ENCODE peak calls at places on chromosomes 7 and 10, in four cellular contexts. N is ureter, V is retinal pigment epithelial cell, L is epithelial cell of esophagus. B is an unnamed sample.
A peak's percentile ranks its signal among the peaks of the same experiment; 100 is the strongest.

GRCh38 chr7:122736183-122736582 is 33.5 kb upstream of the RNF148 start:
- DNase-seq in N (no peak), V (peak; percentile 42), L (no peak), B (no peak)

GRCh38 chr7:140415361-140415760 is 11.5 kb downstream of the RAB19 start:
- DNase-seq in N (no peak), L (no peak), V (no peak), B (no peak)

GRCh38 chr7:2105917-2106316 is 126.8 kb downstream of the MAD1L1 start:
- DNase-seq in N (no peak), V (no peak), L (no peak), B (no peak)

GRCh38 chr10:6416892-6417512 is 163.1 kb downstream of the PRKCQ start:
- DNase-seq in L (peak; percentile 59), N (no peak), V (no peak), B (peak; percentile 53)

GRCh38 chr7:148114807-148115206 is 475.8 kb upstream of the C7orf33 start:
- DNase-seq in N (no peak), V (no peak), L (no peak), B (no peak)

GRCh38 chr7:82481499-82482097 is 38.0 kb upstream of the CACNA2D1 start:
- DNase-seq in N (no peak), V (no peak), L (peak; percentile 30), B (peak; percentile 45)

GRCh38 chr7:26143298-26144044 is 8.5 kb upstream of the NFE2L3 start:
- DNase-seq in V (no peak), L (peak; percentile 73), N (no peak), B (no peak)

GRCh38 chr7:41855798-41856197 is 152.9 kb upstream of the INHBA start:
- DNase-seq in V (no peak), L (peak; percentile 42), N (no peak), B (no peak)

GRCh38 chr7:66013938-66014337 is 31.9 kb upstream of the GUSB start:
- DNase-seq in N (peak; percentile 54), L (peak; percentile 30), V (peak; percentile 60), B (peak; percentile 58)

GRCh38 chr7:50718311-50718710 is 64.4 kb downstream of the GRB10 start:
- DNase-seq in N (peak; percentile 38), V (no peak), L (no peak), B (no peak)

GRCh38 chr7:85890244-85890811 is 703.5 kb upstream of the SEMA3D start:
- DNase-seq in N (no peak), V (no peak), L (peak; percentile 34), B (peak; percentile 62)

GRCh38 chr7:115340828-115341227 is 418.9 kb downstream of the MDFIC start:
- DNase-seq in N (no peak), V (peak; percentile 31), L (peak; percentile 96), B (peak; percentile 60)

GRCh38 chr10:6678211-6678803 is 98.2 kb upstream of the PRKCQ start:
- DNase-seq in V (peak; percentile 6), N (peak; percentile 52), L (peak; percentile 59), B (peak; percentile 37)

GRCh38 chr7:43639858-43640491 is 57.1 kb downstream of the STK17A start:
- DNase-seq in N (no peak), V (peak; percentile 94), L (peak; percentile 56), B (no peak)

GRCh38 chr7:106021211-106022067 is 58.4 kb downstream of the CDHR3 start:
- DNase-seq in L (peak; percentile 26), V (no peak), N (no peak), B (no peak)

GRCh38 chr7:121456015-121456414 is 59.9 kb upstream of the FAM3C start:
- DNase-seq in V (no peak), N (no peak), L (no peak), B (no peak)

GRCh38 chr7:10802526-10802925 is 171.1 kb upstream of the PHF14 start:
- DNase-seq in L (peak; percentile 94), N (no peak), V (peak; percentile 83), B (peak; percentile 58)

GRCh38 chr10:84531396-84531795 is 203.0 kb downstream of the CCSER2 start:
- DNase-seq in V (no peak), L (peak; percentile 59), N (no peak), B (no peak)

GRCh38 chr7:100673942-100674431 is 447 bp downstream of the GNB2 start:
- DNase-seq in L (peak; percentile 27), N (no peak), V (no peak), B (peak; percentile 21)

GRCh38 chr10:110212119-110213006 is 5.0 kb downstream of the MXI1 start:
- DNase-seq in V (no peak), N (no peak), L (peak; percentile 54), B (no peak)

GRCh38 chr10:13654118-13654830 is 67.5 kb downstream of the PRPF18 start:
- DNase-seq in V (no peak), N (no peak), L (no peak), B (no peak)

GRCh38 chr10:100670828-100671479 is 74.4 kb upstream of the PAX2 start:
- DNase-seq in N (no peak), V (no peak), L (no peak), B (peak; percentile 35)

GRCh38 chr10:107901076-107901475 is 736.6 kb upstream of the SORCS1 start:
- DNase-seq in L (no peak), N (no peak), V (no peak), B (no peak)

GRCh38 chr10:71325258-71325657 is 6.2 kb downstream of the SLC29A3 start:
- DNase-seq in V (no peak), N (no peak), L (no peak), B (no peak)

GRCh38 chr10:96044686-96045085 is 1.3 kb downstream of the CCNJ start:
- DNase-seq in V (no peak), L (peak; percentile 62), N (no peak), B (peak; percentile 21)

GRCh38 chr10:84329094-84329611 is 764 bp downstream of the CCSER2 start:
- DNase-seq in N (no peak), V (no peak), L (peak; percentile 63), B (peak; percentile 63)

GRCh38 chr10:4399571-4399970 is 426.4 kb upstream of the AKR1E2 start:
- DNase-seq in L (no peak), V (no peak), N (no peak), B (no peak)

GRCh38 chr10:81820418-81820817 is 54.6 kb upstream of the NRG3 start:
- DNase-seq in L (peak; percentile 18), N (no peak), V (no peak), B (peak; percentile 58)

GRCh38 chr10:118342638-118343020 is 505 bp upstream of the FAM204A start:
- DNase-seq in N (no peak), L (peak; percentile 5), V (no peak), B (peak; percentile 29)

GRCh38 chr7:44257618-44258422 is 57.0 kb downstream of the YKT6 start:
- DNase-seq in V (peak; percentile 67), L (peak; percentile 91), N (peak; percentile 61), B (peak; percentile 87)

GRCh38 chr7:94696981-94697670 is 41.2 kb upstream of the SGCE start:
- DNase-seq in V (peak; percentile 94), N (peak; percentile 58), L (peak; percentile 95), B (peak; percentile 92)

GRCh38 chr10:36172574-36172973 is 530.5 kb upstream of the FZD8 start:
- DNase-seq in N (no peak), L (peak; percentile 38), V (no peak), B (peak; percentile 8)

GRCh38 chr10:44980309-44981171 is 1.9 kb upstream of the DEPP1 start:
- DNase-seq in L (peak; percentile 59), V (no peak), N (no peak), B (no peak)

GRCh38 chr10:117830832-117831231 is 215.9 kb downstream of the RAB11FIP2 start:
- DNase-seq in N (no peak), L (no peak), V (no peak), B (no peak)

GRCh38 chr10:102342958-102343357 is 52.5 kb upstream of the NFKB2 start:
- DNase-seq in L (peak; percentile 85), V (peak; percentile 76), N (no peak), B (peak; percentile 37)

GRCh38 chr7:55774327-55775050 is 88.1 kb downstream of the SEPTIN14 start:
- DNase-seq in N (peak; percentile 48), L (peak; percentile 74), V (no peak), B (no peak)

GRCh38 chr10:20993387-20994170 is 96.5 kb upstream of the NEBL start:
- DNase-seq in L (peak; percentile 67), N (no peak), V (peak; percentile 89), B (no peak)

GRCh38 chr10:132107211-132107946 is 41.6 kb downstream of the JAKMIP3 start:
- DNase-seq in V (no peak), N (peak; percentile 32), L (no peak), B (peak; percentile 57)